ENCODE peak calls at places on chromosome 3, in six cellular contexts. One of them, this sample, is unnamed.
A peak's percentile ranks its signal among the peaks of the same experiment; 100 is the strongest.

GRCh38 chr3:152257246-152258074 is 11.3 kb upstream of the MBNL1 start:
- DNase-seq in suprapubic skin: no peak
- DNase-seq in H54: no peak
- DNase-seq in left ventricle myocardium superior: no peak
- DNase-seq in GF-D8: peak; percentile 84
- DNase-seq in smooth muscle cell of the brain vasculature: no peak
- DNase-seq in this sample: no peak

GRCh38 chr3:8739757-8740508 is 6.3 kb downstream of the CAV3 start:
- DNase-seq in suprapubic skin: peak; percentile 57
- DNase-seq in H54: peak; percentile 82
- DNase-seq in left ventricle myocardium superior: no peak
- DNase-seq in GF-D8: no peak
- DNase-seq in smooth muscle cell of the brain vasculature: no peak
- DNase-seq in this sample: no peak

GRCh38 chr3:16174389-16174788 is at the start of gene GALNT15:
- DNase-seq in suprapubic skin: peak; percentile 95
- DNase-seq in H54: peak; percentile 34
- DNase-seq in left ventricle myocardium superior: peak; percentile 91
- DNase-seq in GF-D8: no peak
- DNase-seq in smooth muscle cell of the brain vasculature: peak; percentile 68
- DNase-seq in this sample: no peak

GRCh38 chr3:99128740-99129505 is 227.4 kb upstream of the DCBLD2 start:
- DNase-seq in suprapubic skin: no peak
- DNase-seq in H54: peak; percentile 33
- DNase-seq in left ventricle myocardium superior: no peak
- DNase-seq in GF-D8: no peak
- DNase-seq in smooth muscle cell of the brain vasculature: peak; percentile 24
- DNase-seq in this sample: no peak

GRCh38 chr3:46922426-46922825 is 44.9 kb downstream of the PTH1R start:
- DNase-seq in suprapubic skin: no peak
- DNase-seq in H54: no peak
- DNase-seq in left ventricle myocardium superior: no peak
- DNase-seq in GF-D8: no peak
- DNase-seq in smooth muscle cell of the brain vasculature: no peak
- DNase-seq in this sample: no peak

GRCh38 chr3:149662240-149662887 is 4.5 kb upstream of the WWTR1 start:
- DNase-seq in suprapubic skin: no peak
- DNase-seq in H54: no peak
- DNase-seq in left ventricle myocardium superior: no peak
- DNase-seq in GF-D8: no peak
- DNase-seq in smooth muscle cell of the brain vasculature: no peak
- DNase-seq in this sample: no peak

GRCh38 chr3:119628390-119628789 is 30.7 kb downstream of the PLA1A start:
- DNase-seq in suprapubic skin: no peak
- DNase-seq in H54: no peak
- DNase-seq in left ventricle myocardium superior: no peak
- DNase-seq in GF-D8: no peak
- DNase-seq in smooth muscle cell of the brain vasculature: no peak
- DNase-seq in this sample: peak; percentile 5

GRCh38 chr3:78690806-78691205 is 1077.0 kb downstream of the ROBO1 start:
- DNase-seq in suprapubic skin: no peak
- DNase-seq in H54: no peak
- DNase-seq in left ventricle myocardium superior: no peak
- DNase-seq in GF-D8: no peak
- DNase-seq in smooth muscle cell of the brain vasculature: peak; percentile 59
- DNase-seq in this sample: no peak

GRCh38 chr3:121269389-121269788 is 276.4 kb downstream of the POLQ start:
- DNase-seq in suprapubic skin: no peak
- DNase-seq in H54: no peak
- DNase-seq in left ventricle myocardium superior: no peak
- DNase-seq in GF-D8: no peak
- DNase-seq in smooth muscle cell of the brain vasculature: no peak
- DNase-seq in this sample: no peak

GRCh38 chr3:11530153-11530721 is 113.5 kb downstream of the VGLL4 start:
- DNase-seq in suprapubic skin: no peak
- DNase-seq in H54: peak; percentile 71
- DNase-seq in left ventricle myocardium superior: peak; percentile 79
- DNase-seq in GF-D8: no peak
- DNase-seq in smooth muscle cell of the brain vasculature: peak; percentile 87
- DNase-seq in this sample: no peak

GRCh38 chr3:186929186-186929585 is 1.1 kb upstream of the ST6GAL1 start:
- DNase-seq in suprapubic skin: no peak
- DNase-seq in H54: no peak
- DNase-seq in left ventricle myocardium superior: no peak
- DNase-seq in GF-D8: no peak
- DNase-seq in smooth muscle cell of the brain vasculature: no peak
- DNase-seq in this sample: no peak

GRCh38 chr3:107796786-107797185 is 274.0 kb downstream of the BBX start:
- DNase-seq in suprapubic skin: no peak
- DNase-seq in H54: no peak
- DNase-seq in left ventricle myocardium superior: no peak
- DNase-seq in GF-D8: peak; percentile 35
- DNase-seq in smooth muscle cell of the brain vasculature: no peak
- DNase-seq in this sample: no peak

GRCh38 chr3:125715651-125716050 is 120.4 kb upstream of the OSBPL11 start:
- DNase-seq in suprapubic skin: no peak
- DNase-seq in H54: no peak
- DNase-seq in left ventricle myocardium superior: no peak
- DNase-seq in GF-D8: no peak
- DNase-seq in smooth muscle cell of the brain vasculature: no peak
- DNase-seq in this sample: no peak

GRCh38 chr3:109944836-109945235 is 607.5 kb upstream of the DPPA4 start:
- DNase-seq in suprapubic skin: no peak
- DNase-seq in H54: no peak
- DNase-seq in left ventricle myocardium superior: no peak
- DNase-seq in GF-D8: no peak
- DNase-seq in smooth muscle cell of the brain vasculature: no peak
- DNase-seq in this sample: no peak

GRCh38 chr3:133452603-133453313 is 52.9 kb downstream of the BFSP2 start:
- DNase-seq in suprapubic skin: no peak
- DNase-seq in H54: no peak
- DNase-seq in left ventricle myocardium superior: no peak
- DNase-seq in GF-D8: no peak
- DNase-seq in smooth muscle cell of the brain vasculature: no peak
- DNase-seq in this sample: no peak

GRCh38 chr3:181176610-181177009 is 187.1 kb upstream of the DNAJC19 start:
- DNase-seq in suprapubic skin: peak; percentile 79
- DNase-seq in H54: no peak
- DNase-seq in left ventricle myocardium superior: peak; percentile 70
- DNase-seq in GF-D8: peak; percentile 15
- DNase-seq in smooth muscle cell of the brain vasculature: no peak
- DNase-seq in this sample: no peak